ENCODE peak calls at places on chromosomes 7 and 10, in six cellular contexts. R is IMR-90; E is cardiac muscle cell; A is CD8-positive, alpha-beta T cell; O is colonic mucosa; Q is fibroblast of lung. F is an unnamed sample.

GRCh38 chr7:12759112-12759511 is 71.7 kb downstream of the ARL4A start:
- DNase-seq in R (no peak), E (peak; percentile 45), A (no peak), O (no peak), Q (peak; percentile 30), F (peak; percentile 69)

GRCh38 chr10:31055573-31056251 is 24.0 kb upstream of the ZNF438 start:
- DNase-seq in R (no peak), E (no peak), A (no peak), O (no peak), Q (no peak), F (no peak)

GRCh38 chr7:6407434-6407833 is 40.3 kb downstream of the DAGLB start:
- DNase-seq in R (peak; percentile 20), E (no peak), A (no peak), O (no peak), Q (no peak), F (no peak)

GRCh38 chr7:83655951-83656556 is 7.1 kb upstream of the SEMA3E start:
- DNase-seq in R (peak; percentile 61), E (peak; percentile 70), A (no peak), O (peak; percentile 36), Q (peak; percentile 52), F (peak; percentile 75)

GRCh38 chr10:104498345-104498955 is 142.6 kb upstream of the SORCS3 start:
- DNase-seq in R (no peak), E (no peak), A (no peak), O (no peak), Q (no peak), F (no peak)

GRCh38 chr7:121561717-121562116 is 165.6 kb upstream of the FAM3C start:
- DNase-seq in R (no peak), E (peak; percentile 20), A (no peak), O (no peak), Q (no peak), F (peak; percentile 30)

GRCh38 chr10:101029520-101030309 is 1.2 kb downstream of the PDZD7 start:
- DNase-seq in R (no peak), E (no peak), A (no peak), O (no peak), Q (no peak), F (no peak)

GRCh38 chr10:33064706-33065105 is 106.7 kb upstream of the ITGB1 start:
- DNase-seq in R (peak; percentile 6), E (peak; percentile 84), A (no peak), O (no peak), Q (no peak), F (peak; percentile 55)

GRCh38 chr10:70544431-70545340 is 57.9 kb downstream of the PRF1 start:
- DNase-seq in R (no peak), E (no peak), A (no peak), O (no peak), Q (no peak), F (no peak)

GRCh38 chr7:96040250-96040772 is 268.0 kb downstream of the DYNC1I1 start:
- DNase-seq in R (no peak), E (no peak), A (no peak), O (no peak), Q (no peak), F (no peak)

GRCh38 chr7:65798111-65799075 is 74.5 kb upstream of the VKORC1L1 start:
- DNase-seq in R (peak; percentile 85), E (peak; percentile 49), A (no peak), O (no peak), Q (peak; percentile 89), F (peak; percentile 54)

GRCh38 chr7:113209449-113210203 is 91.3 kb upstream of the SMIM30 start:
- DNase-seq in R (peak; percentile 56), E (no peak), A (no peak), O (no peak), Q (peak; percentile 11), F (peak; percentile 10)

GRCh38 chr10:108755661-108756060 is 1167.7 kb downstream of the XPNPEP1 start:
- DNase-seq in R (no peak), E (no peak), A (no peak), O (no peak), Q (peak; percentile 87), F (no peak)

GRCh38 chr10:36534471-36535002 is 590.9 kb upstream of the ANKRD30A start:
- DNase-seq in R (peak; percentile 95), E (peak; percentile 61), A (no peak), O (no peak), Q (peak; percentile 84), F (peak; percentile 84)

GRCh38 chr10:5361966-5362365 is 2.8 kb upstream of the UCN3 start:
- DNase-seq in R (no peak), E (no peak), A (no peak), O (no peak), Q (no peak), F (no peak)

GRCh38 chr7:42238709-42239395 is 1.8 kb upstream of the GLI3 start:
- DNase-seq in R (peak; percentile 84), E (peak; percentile 79), A (no peak), O (no peak), Q (peak; percentile 66), F (peak; percentile 75)

GRCh38 chr10:120421250-120421649 is 35.8 kb upstream of the PLPP4 start:
- DNase-seq in R (no peak), E (no peak), A (no peak), O (no peak), Q (no peak), F (no peak)

GRCh38 chr7:143120696-143121405 is 11.0 kb upstream of the PIP start:
- DNase-seq in R (no peak), E (no peak), A (no peak), O (no peak), Q (no peak), F (peak; percentile 8)

GRCh38 chr10:128860574-128860973 is 606.5 kb upstream of the MGMT start:
- DNase-seq in R (no peak), E (no peak), A (no peak), O (no peak), Q (no peak), F (no peak)

GRCh38 chr10:128863411-128863810 is 603.6 kb upstream of the MGMT start:
- DNase-seq in R (no peak), E (no peak), A (no peak), O (no peak), Q (no peak), F (no peak)

GRCh38 chr10:128861018-128861565 is 605.9 kb upstream of the MGMT start:
- DNase-seq in R (no peak), E (no peak), A (no peak), O (no peak), Q (no peak), F (no peak)

GRCh38 chr10:128855656-128856428 is 611.2 kb upstream of the MGMT start:
- DNase-seq in R (no peak), E (no peak), A (no peak), O (no peak), Q (no peak), F (no peak)

GRCh38 chr10:128859738-128860386 is 607.2 kb upstream of the MGMT start:
- DNase-seq in R (no peak), E (peak; percentile 55), A (no peak), O (peak; percentile 70), Q (peak; percentile 1), F (peak; percentile 25)
- TF ChIP-seq CTCF in R (no peak), E (peak; percentile 64), A (peak; percentile 28), O (peak; percentile 62), Q (peak; percentile 54), F (peak; percentile 50)

GRCh38 chr7:157661611-157661975 is 324.8 kb downstream of the DNAJB6 start:
- DNase-seq in R (no peak), E (no peak), A (no peak), O (no peak), Q (no peak), F (no peak)

GRCh38 chr7:157657741-157658740 is 321.2 kb downstream of the DNAJB6 start:
- DNase-seq in R (no peak), E (no peak), A (no peak), O (no peak), Q (no peak), F (no peak)

GRCh38 chr7:157660971-157661610 is 324.3 kb downstream of the DNAJB6 start:
- DNase-seq in R (no peak), E (no peak), A (no peak), O (no peak), Q (no peak), F (no peak)

GRCh38 chr7:157656195-157656769 is 319.5 kb downstream of the DNAJB6 start:
- DNase-seq in R (no peak), E (no peak), A (no peak), O (no peak), Q (no peak), F (no peak)

GRCh38 chr7:157658851-157659412 is 322.1 kb downstream of the DNAJB6 start:
- DNase-seq in R (no peak), E (no peak), A (no peak), O (no peak), Q (no peak), F (no peak)
- H3K4me3 ChIP-seq in R (no peak overlapping the region), E (no peak overlapping the region), A (no peak overlapping the region), O (no peak overlapping the region), Q (no peak overlapping the region), F (no peak overlapping the region)

GRCh38 chr10:68167790-68168189 is 58.5 kb downstream of the MYPN start:
- DNase-seq in R (no peak), E (no peak), A (no peak), O (no peak), Q (no peak), F (no peak)
- TF ChIP-seq CTCF in R (no peak), E (no peak), A (no peak), O (no peak), Q (no peak), F (no peak)

GRCh38 chr10:118594392-118595063 is 920 bp downstream of the PRLHR start:
- DNase-seq in R (peak; percentile 21), E (peak; percentile 69), A (peak; percentile 47), O (peak; percentile 22), Q (peak; percentile 33), F (peak; percentile 57)

GRCh38 chr10:118592675-118593330 is 2.6 kb downstream of the PRLHR start:
- DNase-seq in R (no peak), E (no peak), A (no peak), O (no peak), Q (no peak), F (no peak)

GRCh38 chr10:118596426-118597124 is 1.1 kb upstream of the PRLHR start:
- DNase-seq in R (no peak), E (no peak), A (no peak), O (no peak), Q (no peak), F (no peak)

GRCh38 chr10:118595064-118595420 is 406 bp downstream of the PRLHR start:
- DNase-seq in R (no peak), E (no peak), A (no peak), O (no peak), Q (no peak), F (no peak)

GRCh38 chr10:118595598-118596425 is at the start of gene PRLHR:
- DNase-seq in R (peak; percentile 10), E (peak; percentile 57), A (no peak), O (no peak), Q (peak; percentile 22), F (peak; percentile 47)
- H3K4me3 ChIP-seq in R (no peak within 1 kb of the TSS), E (no peak within 1 kb of the TSS), A (peak within 1 kb of the TSS; percentile 1), O (no peak within 1 kb of the TSS), Q (no peak within 1 kb of the TSS), F (no peak within 1 kb of the TSS)

GRCh38 chr7:40899151-40899550 is 764.3 kb downstream of the SUGCT start:
- DNase-seq in R (no peak), E (no peak), A (no peak), O (no peak), Q (no peak), F (no peak)
- TF ChIP-seq CTCF in R (no peak), E (no peak), A (no peak), O (no peak), Q (no peak), F (no peak)